ENCODE peak calls at places on chromosomes 12 and 14, in ten cellular contexts. F is HL-60, L is upper lobe of right lung, I is stomach, O is cardiac fibroblast, W is neural progenitor cell, N is lung, M is astrocyte of the spinal cord, C is choroid plexus epithelial cell, D is HCT116. A is an unnamed sample.

GRCh38 chr12:128140551-128140950 is 126.4 kb upstream of the TMEM132C start:
- DNase-seq in I (no peak), F (no peak), N (no peak), C (no peak), M (no peak), O (no peak), D (no peak), L (no peak), W (no peak), A (peak)

GRCh38 chr14:99134333-99135046 is 137.5 kb downstream of the BCL11B start:
- DNase-seq in I (peak), L (no peak), C (no peak), M (no peak), F (no peak), W (no peak), O (no peak), N (peak), D (no peak), A (no peak)

GRCh38 chr14:90796319-90796718 is 19.9 kb downstream of the TTC7B start:
- DNase-seq in I (no peak), W (no peak), D (no peak), O (no peak), L (peak), M (no peak), F (no peak), C (no peak), N (no peak), A (no peak)

GRCh38 chr12:65615091-65615490 is 209.2 kb upstream of the HMGA2 start:
- DNase-seq in O (peak), C (peak), W (no peak), F (no peak), I (no peak), N (no peak), M (peak), D (no peak), L (no peak), A (peak)

GRCh38 chr12:49121047-49121696 is 10.0 kb downstream of the TUBA1B start:
- DNase-seq in L (no peak), N (peak), C (peak), W (peak), M (peak), I (peak), O (peak), D (peak), F (no peak), A (peak)

GRCh38 chr12:2795291-2796186 is 769 bp downstream of the FKBP4 start:
- DNase-seq in D (no peak), L (peak), O (peak), F (no peak), C (peak), I (peak), N (peak), W (peak), M (peak), A (peak)

GRCh38 chr14:94971750-94972149 is 185.6 kb downstream of the DICER1 start:
- DNase-seq in C (no peak), M (no peak), D (no peak), I (peak), N (no peak), F (no peak), O (peak), W (no peak), L (no peak), A (peak)

GRCh38 chr12:16096273-16096849 is 181.1 kb downstream of the SLC15A5 start:
- DNase-seq in M (no peak), F (no peak), N (no peak), L (no peak), O (no peak), C (no peak), D (no peak), I (no peak), W (no peak), A (no peak)

GRCh38 chr12:6367065-6367968 is 8.0 kb downstream of the SCNN1A start:
- DNase-seq in F (peak), W (no peak), N (no peak), M (no peak), L (no peak), C (peak), O (peak), I (no peak), D (no peak), A (peak)

GRCh38 chr14:49972840-49973239 is 80.0 kb downstream of the ARF6 start:
- DNase-seq in F (no peak), N (peak), L (no peak), M (peak), C (peak), W (no peak), I (peak), D (peak), O (peak), A (peak)

GRCh38 chr12:52200086-52200782 is 8.4 kb upstream of the KRT80 start:
- DNase-seq in N (no peak), O (no peak), I (no peak), D (no peak), C (no peak), W (peak), M (no peak), F (no peak), L (peak), A (no peak)

GRCh38 chr14:38982837-38983236 is 120.2 kb downstream of the SEC23A start:
- DNase-seq in C (no peak), M (no peak), F (no peak), L (no peak), D (no peak), N (no peak), I (no peak), O (no peak), W (no peak), A (no peak)

GRCh38 chr12:7859552-7859951 is 13.2 kb downstream of the SLC2A14 start:
- DNase-seq in N (no peak), W (no peak), C (peak), M (peak), O (peak), I (no peak), F (no peak), D (no peak), L (no peak), A (no peak)

GRCh38 chr12:76866146-76866545 is 12.7 kb downstream of the CSRP2 start:
- DNase-seq in D (no peak), O (no peak), L (no peak), F (no peak), M (peak), W (peak), N (no peak), I (no peak), C (no peak), A (no peak)

GRCh38 chr12:117111386-117112267 is 12.4 kb upstream of the TESC start:
- DNase-seq in O (no peak), I (no peak), L (peak), M (no peak), F (no peak), W (no peak), N (no peak), C (no peak), D (no peak), A (no peak)

GRCh38 chr12:45612044-45612794 is 117.3 kb upstream of the ARID2 start:
- DNase-seq in L (no peak), M (peak), W (no peak), O (peak), C (peak), D (no peak), F (no peak), N (no peak), I (no peak), A (peak)

GRCh38 chr12:116594325-116595038 is 35.3 kb downstream of the MAP1LC3B2 start:
- DNase-seq in C (no peak), N (peak), D (no peak), I (no peak), F (no peak), M (no peak), L (peak), O (no peak), W (no peak), A (no peak)

GRCh38 chr14:59360923-59361794 is 104.0 kb downstream of the GPR135 start:
- DNase-seq in M (peak), L (peak), F (peak), N (peak), D (peak), W (no peak), I (peak), O (peak), C (peak), A (peak)

GRCh38 chr14:80955434-80955939 is at the start of gene TSHR:
- DNase-seq in N (no peak), C (no peak), W (peak), L (peak), I (no peak), F (no peak), D (no peak), M (no peak), O (no peak), A (peak)

GRCh38 chr12:9041321-9041720 is 52.0 kb downstream of the KLRG1 start:
- DNase-seq in N (no peak), L (no peak), C (peak), W (no peak), O (peak), I (no peak), M (peak), D (no peak), F (no peak), A (peak)

GRCh38 chr12:130286041-130286440 is 51.6 kb upstream of the PIWIL1 start:
- DNase-seq in I (no peak), N (no peak), L (no peak), W (peak), C (no peak), D (no peak), M (no peak), F (no peak), O (no peak), A (no peak)

GRCh38 chr12:92745874-92746553 is 43.2 kb downstream of the PLEKHG7 start:
- DNase-seq in N (peak), M (peak), W (no peak), C (peak), O (peak), I (peak), L (no peak), D (peak), F (no peak), A (peak)

GRCh38 chr12:58046281-58046680 is 104.9 kb downstream of the ATP23 start:
- DNase-seq in D (no peak), N (no peak), M (no peak), O (peak), I (no peak), F (peak), C (peak), L (no peak), W (no peak), A (no peak)

GRCh38 chr14:73422515-73422914 is 35.8 kb downstream of the NUMB start:
- DNase-seq in D (no peak), I (no peak), L (no peak), W (no peak), M (no peak), C (no peak), O (no peak), F (no peak), N (no peak), A (no peak)

GRCh38 chr14:59632381-59632780 is 55.8 kb upstream of the CCDC175 start:
- DNase-seq in F (no peak), D (peak), M (peak), I (peak), C (peak), N (no peak), W (peak), L (no peak), O (peak), A (peak)

GRCh38 chr14:36975834-36976233 is 196.6 kb downstream of the SLC25A21 start:
- DNase-seq in W (no peak), D (no peak), L (no peak), N (no peak), M (no peak), C (peak), I (no peak), O (peak), F (no peak), A (no peak)

GRCh38 chr12:67220065-67220464 is 49.1 kb upstream of the CAND1 start:
- DNase-seq in W (peak), C (peak), I (no peak), L (no peak), D (peak), N (no peak), O (peak), M (no peak), F (no peak), A (peak)

GRCh38 chr14:99564256-99564902 is 39.6 kb downstream of the CCDC85C start:
- DNase-seq in F (no peak), N (no peak), I (peak), O (peak), W (no peak), L (no peak), M (peak), C (peak), D (no peak), A (peak)

GRCh38 chr14:24481622-24482324 is 26.3 kb downstream of the CMA1 start:
- DNase-seq in O (peak), W (peak), L (peak), D (peak), I (peak), M (no peak), F (no peak), C (peak), N (peak), A (peak)

GRCh38 chr12:107091989-107092641 is 1.2 kb downstream of the CRY1 start:
- DNase-seq in M (peak), O (peak), F (peak), L (no peak), W (peak), I (no peak), D (peak), N (peak), C (peak), A (peak)

GRCh38 chr12:28313631-28314030 is 123.4 kb downstream of the CCDC91 start:
- DNase-seq in N (no peak), F (no peak), W (no peak), M (peak), D (no peak), C (peak), O (peak), I (no peak), L (no peak), A (peak)

GRCh38 chr12:47747115-47747514 is 11.6 kb downstream of the RAPGEF3 start:
- DNase-seq in D (no peak), C (no peak), F (no peak), L (no peak), M (no peak), N (no peak), I (no peak), W (no peak), O (no peak), A (no peak)

GRCh38 chr12:118145113-118145797 is 9.3 kb downstream of the PEBP1 start:
- DNase-seq in L (no peak), N (no peak), C (no peak), D (no peak), O (no peak), F (no peak), W (no peak), I (no peak), M (no peak), A (no peak)

GRCh38 chr14:32230181-32230580 is 27.1 kb upstream of the RNU6-8 start:
- DNase-seq in D (no peak), C (peak), N (no peak), I (no peak), O (peak), W (no peak), F (no peak), M (peak), L (no peak), A (peak)

GRCh38 chr12:118190266-118190665 is 54.3 kb downstream of the PEBP1 start:
- DNase-seq in F (no peak), O (peak), W (peak), C (peak), L (no peak), D (no peak), N (no peak), M (peak), I (no peak), A (peak)

GRCh38 chr12:122825773-122826724 is 9.2 kb upstream of the HIP1R start:
- DNase-seq in I (no peak), C (no peak), L (no peak), W (peak), F (no peak), D (no peak), M (peak), N (no peak), O (no peak), A (peak)

GRCh38 chr14:69643430-69644200 is 32.2 kb downstream of the SUSD6 start:
- DNase-seq in W (no peak), I (peak), F (no peak), O (peak), M (peak), C (peak), N (peak), L (peak), D (peak), A (peak)

GRCh38 chr14:91872011-91872476 is 4.7 kb upstream of the TC2N start:
- DNase-seq in M (no peak), F (no peak), L (peak), N (no peak), O (peak), D (no peak), W (no peak), I (peak), C (peak), A (no peak)

DNA sequence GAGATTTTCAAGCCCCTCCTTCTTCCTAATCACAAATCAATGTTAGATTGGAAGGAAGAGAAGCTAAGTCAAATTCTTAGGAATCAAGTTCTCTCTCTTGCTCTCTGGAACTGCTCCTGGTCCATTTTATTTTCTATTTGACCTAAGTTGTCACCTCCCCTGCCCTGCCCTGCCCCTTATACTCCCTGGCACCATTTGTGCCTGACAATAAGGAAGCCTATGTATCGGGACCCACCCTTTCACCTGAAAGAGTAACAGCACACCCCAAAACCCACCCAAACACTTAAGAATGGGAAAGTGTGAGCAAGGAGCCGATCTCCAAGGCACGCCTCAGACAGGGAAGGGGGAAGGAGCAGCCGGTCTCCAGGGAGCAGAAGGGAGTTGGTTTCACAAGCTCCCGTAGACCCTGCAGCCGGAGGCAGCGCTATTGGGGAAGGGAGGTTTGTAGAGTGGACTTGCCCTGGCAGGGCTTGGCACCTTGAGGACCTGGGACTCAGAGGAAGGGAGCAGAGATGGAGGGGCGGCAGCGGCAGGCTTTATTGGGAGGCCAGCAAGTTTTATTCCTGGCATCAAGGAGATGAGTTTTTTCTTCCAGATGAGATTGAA is 1.6 kb downstream of the LRRC74A start:
- DNase-seq in C (no peak), W (no peak), N (no peak), I (no peak), D (no peak), M (no peak), O (peak), F (no peak), L (no peak), A (peak)
- H3K4me3 ChIP-seq in C (peak), W (no peak), N (no peak), I (peak), D (no peak), M (no peak), O (peak), F (no peak), L (peak), A (peak)

DNA sequence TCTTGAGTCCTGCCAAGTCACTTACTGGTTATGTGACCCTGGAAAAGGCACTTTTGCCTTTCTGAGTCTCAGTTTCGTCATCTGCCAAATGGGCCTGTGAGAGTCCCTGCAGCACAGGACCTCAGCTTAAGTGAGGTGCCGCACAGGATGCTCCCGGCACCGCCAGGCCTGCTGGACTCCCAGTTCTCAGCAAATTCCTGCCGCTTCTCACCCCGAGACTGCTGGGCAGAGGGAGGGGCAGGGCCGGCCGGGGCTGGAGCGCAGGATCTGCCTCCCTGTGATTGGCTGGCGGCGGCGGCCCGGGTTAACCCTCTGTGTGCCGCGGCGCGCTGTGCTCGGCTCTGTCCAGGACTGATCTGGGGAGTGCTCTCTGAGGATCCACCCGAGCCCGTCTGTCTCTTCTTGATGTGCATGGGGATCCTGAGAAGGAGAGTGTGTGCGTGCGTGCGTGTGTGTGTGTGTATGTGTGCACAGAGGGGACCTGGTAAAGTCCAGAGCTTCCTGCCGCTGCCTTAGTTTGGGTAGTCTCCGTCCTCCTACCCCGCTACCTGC is 8.6 kb downstream of the SETD1B start:
- DNase-seq in M (peak), N (peak), D (no peak), O (peak), W (peak), I (peak), L (peak), C (peak), F (no peak), A (peak)
- TF ChIP-seq CTCF in M (no peak), N (no peak), D (no peak), O (no peak), W (no peak), I (peak), L (no peak), C (peak), F (no peak), A (no peak)

DNA sequence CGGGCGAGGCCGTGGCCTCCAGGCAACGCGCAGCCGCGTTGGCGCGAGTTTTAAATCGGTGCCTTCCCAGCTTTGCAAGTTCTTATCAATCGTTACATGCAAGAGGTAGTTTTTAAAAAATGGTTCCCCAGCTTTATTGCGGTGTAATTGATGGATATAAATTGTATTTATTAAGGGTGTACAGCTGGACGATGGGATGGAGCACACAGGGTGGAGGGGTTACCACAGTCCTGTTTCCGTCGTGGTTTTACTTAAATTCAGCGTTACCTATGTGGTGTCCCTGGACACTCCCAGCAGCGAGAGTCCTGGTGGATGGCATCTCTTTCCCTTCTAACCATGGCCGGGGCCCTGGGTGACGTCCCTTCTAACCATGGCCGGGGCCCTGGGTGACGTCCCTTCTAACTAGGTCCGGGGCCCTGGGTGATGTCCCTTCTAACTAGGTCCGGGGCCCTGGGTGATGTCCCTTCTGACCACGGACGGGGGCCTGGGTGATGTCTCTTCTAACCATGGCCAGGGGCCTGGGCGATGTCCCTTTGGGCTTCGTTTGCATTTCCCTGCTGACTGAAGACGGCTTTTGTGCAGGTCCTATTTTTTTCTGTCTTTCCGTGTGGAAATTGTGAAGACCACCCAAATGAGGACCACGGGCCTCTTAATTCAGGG is 97.9 kb downstream of the TNFAIP2 start:
- DNase-seq in O (no peak), L (no peak), M (no peak), F (no peak), I (no peak), W (no peak), C (no peak), D (no peak), N (no peak), A (no peak)
- H3K4me3 ChIP-seq in O (peak), L (peak), M (no peak), F (no peak), I (peak), W (peak), C (no peak), D (no peak), N (no peak), A (peak)

DNA sequence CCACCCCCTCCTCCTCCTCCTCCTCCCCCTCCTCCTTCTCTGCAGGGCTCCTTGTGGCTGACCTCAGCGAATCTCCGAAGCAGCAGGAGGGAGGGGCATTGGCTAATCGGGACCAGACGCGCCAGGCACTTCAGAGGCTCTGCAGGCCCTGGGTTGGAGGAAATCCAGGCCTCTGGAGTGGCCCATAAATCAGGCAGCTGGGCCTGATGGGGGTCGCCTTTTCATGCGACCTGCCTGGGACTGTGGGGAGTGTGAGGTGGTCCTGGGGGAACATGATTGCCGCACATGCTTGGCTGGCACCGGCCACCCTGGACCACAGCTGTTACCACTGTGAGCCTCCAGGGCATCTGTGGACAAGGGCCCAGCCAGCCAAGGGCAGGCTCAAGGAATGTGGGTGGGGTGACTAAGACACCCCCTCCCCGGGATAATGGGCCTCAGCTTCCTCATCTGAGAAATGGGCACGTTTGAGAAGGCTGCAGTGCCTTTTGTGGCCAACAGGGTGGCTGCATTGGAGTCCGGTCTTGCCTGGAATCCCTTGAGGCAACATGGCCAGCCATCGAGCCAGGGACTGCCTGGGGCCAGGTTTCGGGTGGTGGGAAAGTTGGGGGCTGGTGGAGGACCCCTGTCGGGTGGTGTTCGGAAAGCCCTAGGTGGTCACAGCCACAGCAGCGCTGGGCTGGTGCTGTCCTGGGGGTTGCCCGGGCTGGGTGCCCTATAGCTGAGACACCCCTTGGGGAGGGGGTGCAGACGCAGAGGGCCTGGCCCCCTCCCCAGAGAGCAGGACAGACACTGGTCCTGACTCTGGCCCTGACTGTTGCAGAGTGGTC is 12.0 kb downstream of the KIF26A start:
- DNase-seq in F (no peak), C (peak), O (no peak), N (no peak), L (no peak), W (peak), M (peak), I (no peak), D (no peak), A (peak)
- TF ChIP-seq CTCF in F (no peak), C (peak), O (peak), N (no peak), L (no peak), W (peak), M (no peak), I (no peak), D (peak), A (peak)